ENCODE peak calls at places on chromosomes 7 and 10, in four cellular contexts. U is A549, L is BJ, D is astrocyte of the cerebellum. F is an unnamed sample.

GRCh38 chr10:63236113-63236935 is 103.2 kb downstream of the NRBF2 start:
- DNase-seq in U (peak), L (peak), D (peak), F (peak)

GRCh38 chr7:81162771-81163525 is 244.1 kb upstream of the SEMA3C start:
- DNase-seq in U (no peak), L (no peak), D (no peak), F (no peak)

GRCh38 chr7:57202274-57202673 is 70.0 kb upstream of the ZNF479 start:
- DNase-seq in U (no peak), L (no peak), D (no peak), F (no peak)

GRCh38 chr7:2521952-2522591 is 2.5 kb downstream of the LFNG start:
- DNase-seq in U (no peak), L (no peak), D (no peak), F (no peak)

GRCh38 chr10:80794996-80795395 is 257.3 kb downstream of the SH2D4B start:
- DNase-seq in U (no peak), L (no peak), D (no peak), F (no peak)

GRCh38 chr10:52314007-52314821 is at the start of gene DKK1:
- DNase-seq in U (peak), L (peak), D (no peak), F (no peak)

GRCh38 chr10:31999836-32000235 is 56.4 kb downstream of the KIF5B start:
- DNase-seq in U (no peak), L (no peak), D (no peak), F (no peak)

GRCh38 chr7:7237201-7237977 is 55.0 kb downstream of the C1GALT1 start:
- DNase-seq in U (no peak), L (no peak), D (no peak), F (no peak)

GRCh38 chr10:124066744-124067714 is 26.4 kb downstream of the CHST15 start:
- DNase-seq in U (no peak), L (no peak), D (no peak), F (no peak)

GRCh38 chr10:34008641-34009040 is 674.2 kb upstream of the NRP1 start:
- DNase-seq in U (no peak), L (no peak), D (no peak), F (no peak)

GRCh38 chr10:114487815-114488536 is 83.7 kb upstream of the AFAP1L2 start:
- DNase-seq in U (no peak), L (no peak), D (peak), F (no peak)

GRCh38 chr7:115359919-115360318 is 438.0 kb downstream of the MDFIC start:
- DNase-seq in U (no peak), L (no peak), D (no peak), F (no peak)

GRCh38 chr7:151756076-151756731 is 120.7 kb downstream of the PRKAG2 start:
- DNase-seq in U (no peak), L (no peak), D (no peak), F (no peak)

GRCh38 chr7:105298439-105298894 is 90.3 kb downstream of the SRPK2 start:
- DNase-seq in U (no peak), L (no peak), D (no peak), F (no peak)

GRCh38 chr10:119190353-119190752 is 11.7 kb upstream of the PRDX3 start:
- DNase-seq in U (peak), L (peak), D (peak), F (peak)

GRCh38 chr10:78448994-78449418 is 415.3 kb downstream of the RPS24 start:
- DNase-seq in U (no peak), L (no peak), D (no peak), F (no peak)

GRCh38 chr7:143372070-143372469 is 9.1 kb upstream of the ZYX start:
- DNase-seq in U (no peak), L (no peak), D (no peak), F (no peak)

GRCh38 chr10:78432582-78432981 is 398.9 kb downstream of the RPS24 start:
- DNase-seq in U (no peak), L (no peak), D (no peak), F (no peak)

GRCh38 chr10:84353052-84353803 is 24.8 kb downstream of the CCSER2 start:
- DNase-seq in U (no peak), L (no peak), D (no peak), F (no peak)

GRCh38 chr7:1856966-1857441 is 186.9 kb downstream of the ELFN1 start:
- DNase-seq in U (no peak), L (no peak), D (no peak), F (no peak)

GRCh38 chr7:45153238-45153637 is 4.4 kb upstream of the RAMP3 start:
- DNase-seq in U (no peak), L (no peak), D (no peak), F (no peak)

GRCh38 chr10:75294031-75294437 is 58.3 kb upstream of the COMTD1 start:
- DNase-seq in U (no peak), L (no peak), D (no peak), F (no peak)

GRCh38 chr10:74249865-74250264 is 98.8 kb downstream of the ADK start:
- DNase-seq in U (no peak), L (no peak), D (no peak), F (peak)

GRCh38 chr7:32256376-32256775 is 186.2 kb upstream of the PDE1C start:
- DNase-seq in U (no peak), L (no peak), D (no peak), F (no peak)
- H3K4me3 ChIP-seq in U (no peak), L (no peak), D (no peak), F (no peak)

DNA sequence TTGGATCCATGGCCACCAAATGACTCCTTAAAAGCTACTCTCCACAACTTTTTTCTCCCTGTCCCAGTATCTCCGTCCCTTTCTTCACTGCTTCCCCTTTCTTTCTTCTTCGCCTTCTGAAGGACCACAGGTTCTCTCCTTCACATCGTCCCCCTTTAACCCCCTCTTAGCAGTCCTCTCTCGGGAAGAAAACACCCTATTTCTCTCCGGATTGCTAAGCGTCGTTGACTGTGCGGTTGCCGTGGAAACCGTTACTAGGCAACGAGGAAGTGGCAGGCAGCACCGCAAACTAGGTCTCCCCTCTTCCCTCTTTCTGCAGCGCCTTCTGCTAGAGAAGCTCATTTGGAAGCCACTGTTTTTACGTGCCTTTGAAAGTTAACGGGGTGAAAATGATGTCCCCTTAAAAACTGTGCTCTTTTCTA is at the start of gene ENKUR:
- DNase-seq in U (peak), L (no peak), D (peak), F (peak)
- H3K4me3 ChIP-seq in U (peak), L (peak), D (peak), F (peak)

GRCh38 chr10:70837660-70838059 is 21.9 kb downstream of the SGPL1 start:
- DNase-seq in U (no peak), L (no peak), D (no peak), F (no peak)
- H3K4me3 ChIP-seq in U (no peak), L (no peak), D (no peak), F (no peak)

GRCh38 chr10:109912335-109913282 is 10.7 kb downstream of the XPNPEP1 start:
- DNase-seq in U (no peak), L (no peak), D (peak), F (no peak)
- H3K4me3 ChIP-seq in U (no peak), L (no peak), D (no peak), F (no peak)

DNA sequence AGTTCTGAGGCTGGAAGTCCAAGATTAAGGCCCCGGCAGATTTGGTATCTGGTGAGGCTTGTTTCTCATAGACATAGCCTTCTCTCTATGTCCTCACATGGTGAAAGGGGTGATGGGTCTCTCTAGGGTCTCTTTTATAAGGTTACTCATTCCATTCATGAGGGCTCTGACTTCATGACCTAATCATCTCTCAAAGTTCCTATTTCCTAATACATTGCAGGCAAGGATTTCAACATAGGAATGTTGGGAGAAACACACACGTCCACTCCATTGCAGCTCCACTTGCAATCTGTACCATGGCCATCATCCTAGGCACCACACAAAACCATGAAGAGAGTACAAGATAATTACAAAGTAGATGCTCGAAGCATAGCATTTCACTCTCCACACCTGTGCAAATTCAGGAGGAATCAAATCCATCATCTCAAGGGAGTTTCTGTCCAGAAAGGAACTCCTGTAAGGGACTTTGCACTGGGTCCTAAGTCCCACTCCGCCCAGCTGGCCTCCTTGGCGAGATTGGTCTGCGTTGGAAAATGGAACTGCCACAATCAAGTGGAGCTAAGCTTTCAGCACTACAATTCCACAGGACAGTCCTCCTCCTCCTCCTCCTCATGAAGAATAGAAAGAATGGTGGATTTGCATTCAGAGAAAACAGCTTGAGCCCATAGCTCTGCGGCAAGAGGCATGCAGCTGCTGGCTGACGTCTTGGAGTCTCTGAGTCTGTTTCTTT is 8.8 kb downstream of the DDC start:
- DNase-seq in U (no peak), L (no peak), D (no peak), F (no peak)
- H3K4me3 ChIP-seq in U (no peak), L (no peak), D (no peak), F (no peak)

GRCh38 chr10:23395017-23395416 is 43.9 kb upstream of the OTUD1 start:
- DNase-seq in U (no peak), L (no peak), D (no peak), F (no peak)

GRCh38 chr10:23391817-23392216 is 47.1 kb upstream of the OTUD1 start:
- DNase-seq in U (no peak), L (no peak), D (no peak), F (no peak)

GRCh38 chr10:23396695-23397094 is 42.2 kb upstream of the OTUD1 start:
- DNase-seq in U (no peak), L (no peak), D (no peak), F (no peak)

GRCh38 chr10:23386052-23386451 is 41.5 kb upstream of the C10orf67 start:
- DNase-seq in U (no peak), L (no peak), D (no peak), F (no peak)

DNA sequence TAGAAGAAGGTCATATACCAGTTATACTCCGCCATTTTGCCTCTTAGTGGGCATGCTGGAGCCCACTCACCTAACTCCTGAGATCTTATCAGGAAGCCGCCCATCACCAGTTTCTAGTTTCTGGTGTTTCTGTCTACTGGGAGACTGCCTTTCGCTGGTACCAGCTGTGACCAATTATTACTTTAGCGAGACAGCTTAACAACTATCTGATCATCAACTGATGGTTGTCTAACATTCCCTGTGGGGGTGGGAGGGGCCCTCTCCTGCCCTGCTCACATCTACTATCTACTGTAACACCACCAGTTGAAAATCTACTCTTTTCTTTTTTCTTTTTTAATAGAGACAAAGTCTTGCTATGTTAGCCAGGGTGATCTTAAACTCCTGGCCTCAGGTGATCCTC is 46.2 kb upstream of the C10orf67 start:
- DNase-seq in U (no peak), L (no peak), D (no peak), F (no peak)
- H3K4me3 ChIP-seq in U (no peak), L (no peak), D (no peak), F (no peak)

GRCh38 chr7:150629347-150629746 is 2.8 kb downstream of the GIMAP6 start:
- DNase-seq in U (no peak), L (no peak), D (no peak), F (no peak)

GRCh38 chr7:150633926-150634325 is 1.7 kb upstream of the GIMAP6 start:
- DNase-seq in U (no peak), L (no peak), D (no peak), F (no peak)

GRCh38 chr7:150631866-150632864 is at the start of gene GIMAP6:
- DNase-seq in U (no peak), L (no peak), D (no peak), F (no peak)

GRCh38 chr7:150627959-150628358 is 4.2 kb downstream of the GIMAP6 start:
- DNase-seq in U (no peak), L (no peak), D (no peak), F (no peak)

GRCh38 chr7:150631084-150631824 is 931 bp downstream of the GIMAP6 start:
- DNase-seq in U (no peak), L (no peak), D (no peak), F (no peak)
- H3K4me3 ChIP-seq in U (no peak), L (no peak), D (no peak), F (no peak)

DNA sequence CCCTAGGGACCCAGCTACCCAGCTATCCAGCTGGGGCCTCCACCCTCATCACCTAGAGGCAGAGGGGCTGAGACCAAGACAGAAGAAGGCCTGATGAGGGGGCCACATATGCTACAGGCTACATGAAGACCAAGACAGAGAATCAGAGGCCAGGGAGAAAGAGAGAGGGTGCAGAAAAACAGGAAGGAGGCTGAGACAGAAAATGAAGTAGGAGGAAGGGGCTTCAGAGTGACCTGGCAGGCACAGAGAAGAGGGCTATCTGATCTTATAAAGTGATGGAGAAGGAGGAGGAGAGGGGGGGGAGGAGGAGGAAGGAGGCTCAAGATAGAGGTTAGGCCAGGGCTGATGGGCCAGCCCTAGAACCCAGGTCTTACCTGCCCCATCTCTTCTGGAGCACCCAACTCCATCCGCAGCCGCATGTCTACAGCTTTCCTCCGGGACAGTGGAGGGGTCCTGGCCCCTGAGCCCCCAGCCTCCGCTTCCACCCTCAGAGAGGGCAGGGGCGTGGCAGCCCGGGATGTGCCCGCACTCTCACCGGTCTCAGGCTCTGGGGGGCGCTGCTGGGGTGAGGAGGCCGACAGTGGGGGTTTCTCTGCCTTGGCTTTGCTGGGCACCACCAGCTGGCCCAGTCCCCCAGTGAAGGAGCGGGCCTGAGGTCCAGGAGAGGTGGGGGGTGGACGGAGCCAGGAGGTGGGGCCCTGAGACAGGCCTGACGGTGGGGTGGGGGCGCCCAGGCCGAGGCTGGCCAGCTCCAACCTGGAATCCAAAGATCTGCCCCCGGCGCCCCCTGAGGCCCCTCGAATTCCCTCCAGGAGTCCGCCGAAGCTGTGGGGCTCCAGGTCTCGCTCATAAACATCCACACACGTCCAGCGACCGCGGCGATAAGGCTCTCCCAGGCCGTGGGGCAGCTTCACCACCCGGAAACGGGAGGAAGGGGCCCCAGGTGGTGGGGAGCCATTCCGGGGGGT is 1.8 kb downstream of the TSC22D4 start:
- DNase-seq in U (no peak), L (no peak), D (no peak), F (no peak)
- H3K4me3 ChIP-seq in U (peak), L (peak), D (peak), F (peak)

GRCh38 chr7:95397381-95397780 is 1.2 kb upstream of the PON3 start:
- DNase-seq in U (no peak), L (no peak), D (no peak), F (no peak)
- H3K4me3 ChIP-seq in U (peak), L (no peak), D (no peak), F (no peak)

GRCh38 chr7:73769481-73770001 is 529 bp downstream of the CLDN3 start:
- DNase-seq in U (no peak), L (no peak), D (no peak), F (no peak)
- H3K4me3 ChIP-seq in U (peak), L (no peak), D (no peak), F (no peak)